ENCODE peak calls at places on chromosomes 11 and 22, in ten cellular contexts. One of them, this sample, is unnamed.

GRCh38 chr22:23856721-23857605 is 712 bp upstream of the SLC2A11 start:
- DNase-seq in HepG2: peak; percentile 54
- DNase-seq in GM12878: no peak
- DNase-seq in A549: peak; percentile 28
- DNase-seq in H1: no peak
- DNase-seq in SK-N-SH: peak; percentile 63
- DNase-seq in endothelial cell of umbilical vein: peak; percentile 31
- DNase-seq in NB4: no peak
- DNase-seq in WTC11: peak; percentile 71
- DNase-seq in K562: no peak
- DNase-seq in this sample: no peak

GRCh38 chr11:46712874-46713576 is 6.0 kb upstream of the F2 start:
- DNase-seq in K562: no peak
- DNase-seq in A549: no peak
- DNase-seq in SK-N-SH: no peak
- DNase-seq in HepG2: no peak
- DNase-seq in endothelial cell of umbilical vein: no peak
- DNase-seq in GM12878: no peak
- DNase-seq in NB4: no peak
- DNase-seq in WTC11: no peak
- DNase-seq in H1: no peak
- DNase-seq in this sample: no peak

GRCh38 chr22:29477919-29478318 is 2.1 kb upstream of the NEFH start:
- DNase-seq in NB4: no peak
- DNase-seq in SK-N-SH: peak; percentile 53
- DNase-seq in WTC11: no peak
- DNase-seq in H1: no peak
- DNase-seq in A549: no peak
- DNase-seq in K562: peak; percentile 54
- DNase-seq in HepG2: no peak
- DNase-seq in GM12878: no peak
- DNase-seq in endothelial cell of umbilical vein: no peak
- DNase-seq in this sample: no peak

GRCh38 chr22:19957445-19957844 is 15.8 kb upstream of the TXNRD2 start:
- DNase-seq in HepG2: no peak
- DNase-seq in K562: no peak
- DNase-seq in SK-N-SH: peak; percentile 32
- DNase-seq in NB4: no peak
- DNase-seq in H1: no peak
- DNase-seq in GM12878: no peak
- DNase-seq in A549: no peak
- DNase-seq in WTC11: no peak
- DNase-seq in endothelial cell of umbilical vein: no peak
- DNase-seq in this sample: no peak

GRCh38 chr11:61023086-61024035 is 51.9 kb downstream of the CD6 start:
- DNase-seq in WTC11: no peak
- DNase-seq in H1: no peak
- DNase-seq in GM12878: no peak
- DNase-seq in endothelial cell of umbilical vein: no peak
- DNase-seq in A549: no peak
- DNase-seq in NB4: no peak
- DNase-seq in SK-N-SH: no peak
- DNase-seq in K562: no peak
- DNase-seq in HepG2: no peak
- DNase-seq in this sample: no peak

GRCh38 chr11:2555891-2556290 is 111.1 kb downstream of the KCNQ1 start:
- DNase-seq in GM12878: no peak
- DNase-seq in H1: no peak
- DNase-seq in WTC11: peak; percentile 5
- DNase-seq in HepG2: no peak
- DNase-seq in NB4: no peak
- DNase-seq in K562: no peak
- DNase-seq in endothelial cell of umbilical vein: no peak
- DNase-seq in A549: no peak
- DNase-seq in SK-N-SH: no peak
- DNase-seq in this sample: no peak

GRCh38 chr11:95378789-95379188 is 147.8 kb upstream of the SESN3 start:
- DNase-seq in K562: no peak
- DNase-seq in NB4: no peak
- DNase-seq in A549: no peak
- DNase-seq in H1: no peak
- DNase-seq in WTC11: no peak
- DNase-seq in SK-N-SH: no peak
- DNase-seq in GM12878: no peak
- DNase-seq in endothelial cell of umbilical vein: no peak
- DNase-seq in HepG2: no peak
- DNase-seq in this sample: no peak

GRCh38 chr22:47205081-47205491 is 442.6 kb downstream of the TBC1D22A start:
- DNase-seq in K562: no peak
- DNase-seq in endothelial cell of umbilical vein: no peak
- DNase-seq in SK-N-SH: no peak
- DNase-seq in A549: no peak
- DNase-seq in H1: no peak
- DNase-seq in GM12878: no peak
- DNase-seq in NB4: no peak
- DNase-seq in HepG2: no peak
- DNase-seq in WTC11: no peak
- DNase-seq in this sample: no peak

GRCh38 chr22:30861688-30862552 is 106.7 kb downstream of the MORC2 start:
- DNase-seq in SK-N-SH: peak; percentile 25
- DNase-seq in endothelial cell of umbilical vein: no peak
- DNase-seq in WTC11: no peak
- DNase-seq in HepG2: no peak
- DNase-seq in K562: no peak
- DNase-seq in GM12878: no peak
- DNase-seq in H1: no peak
- DNase-seq in A549: no peak
- DNase-seq in NB4: no peak
- DNase-seq in this sample: no peak

GRCh38 chr11:1746516-1746931 is 3.9 kb downstream of the IFITM10 start:
- DNase-seq in endothelial cell of umbilical vein: no peak
- DNase-seq in NB4: no peak
- DNase-seq in A549: no peak
- DNase-seq in GM12878: no peak
- DNase-seq in H1: no peak
- DNase-seq in WTC11: no peak
- DNase-seq in K562: no peak
- DNase-seq in SK-N-SH: peak; percentile 56
- DNase-seq in HepG2: no peak
- DNase-seq in this sample: no peak

GRCh38 chr11:82811369-82811768 is 77.7 kb upstream of the FAM181B start:
- DNase-seq in H1: no peak
- DNase-seq in NB4: no peak
- DNase-seq in A549: no peak
- DNase-seq in HepG2: no peak
- DNase-seq in K562: no peak
- DNase-seq in WTC11: no peak
- DNase-seq in endothelial cell of umbilical vein: no peak
- DNase-seq in GM12878: no peak
- DNase-seq in SK-N-SH: no peak
- DNase-seq in this sample: no peak

GRCh38 chr22:49161002-49161850 is 666.4 kb downstream of the BRD1 start:
- DNase-seq in WTC11: no peak
- DNase-seq in K562: no peak
- DNase-seq in SK-N-SH: no peak
- DNase-seq in GM12878: no peak
- DNase-seq in endothelial cell of umbilical vein: no peak
- DNase-seq in A549: no peak
- DNase-seq in HepG2: no peak
- DNase-seq in H1: no peak
- DNase-seq in NB4: no peak
- DNase-seq in this sample: no peak

GRCh38 chr11:108620958-108621772 is 27.6 kb upstream of the EXPH5 start:
- DNase-seq in H1: no peak
- DNase-seq in K562: no peak
- DNase-seq in NB4: no peak
- DNase-seq in A549: no peak
- DNase-seq in GM12878: peak; percentile 86
- DNase-seq in endothelial cell of umbilical vein: no peak
- DNase-seq in HepG2: no peak
- DNase-seq in SK-N-SH: no peak
- DNase-seq in WTC11: no peak
- DNase-seq in this sample: no peak

GRCh38 chr11:105701098-105701497 is 91.2 kb downstream of the GRIA4 start:
- DNase-seq in K562: no peak
- DNase-seq in H1: no peak
- DNase-seq in NB4: no peak
- DNase-seq in WTC11: no peak
- DNase-seq in HepG2: no peak
- DNase-seq in GM12878: no peak
- DNase-seq in endothelial cell of umbilical vein: no peak
- DNase-seq in SK-N-SH: no peak
- DNase-seq in A549: no peak
- DNase-seq in this sample: no peak

GRCh38 chr22:30246962-30247376 is 410 bp upstream of the LIF start:
- DNase-seq in A549: no peak
- DNase-seq in WTC11: no peak
- DNase-seq in NB4: no peak
- DNase-seq in K562: no peak
- DNase-seq in HepG2: no peak
- DNase-seq in H1: no peak
- DNase-seq in GM12878: no peak
- DNase-seq in endothelial cell of umbilical vein: no peak
- DNase-seq in SK-N-SH: peak; percentile 53
- DNase-seq in this sample: no peak

GRCh38 chr11:15969701-15970329 is 386.5 kb downstream of the SOX6 start:
- DNase-seq in HepG2: no peak
- DNase-seq in NB4: no peak
- DNase-seq in GM12878: peak; percentile 35
- DNase-seq in SK-N-SH: no peak
- DNase-seq in A549: no peak
- DNase-seq in H1: no peak
- DNase-seq in endothelial cell of umbilical vein: no peak
- DNase-seq in WTC11: no peak
- DNase-seq in K562: no peak
- DNase-seq in this sample: no peak

GRCh38 chr11:15967166-15967565 is 389.2 kb downstream of the SOX6 start:
- DNase-seq in SK-N-SH: no peak
- DNase-seq in WTC11: no peak
- DNase-seq in K562: peak; percentile 47
- DNase-seq in HepG2: no peak
- DNase-seq in GM12878: no peak
- DNase-seq in A549: peak; percentile 13
- DNase-seq in NB4: no peak
- DNase-seq in endothelial cell of umbilical vein: peak; percentile 15
- DNase-seq in H1: no peak
- DNase-seq in this sample: no peak

GRCh38 chr11:15969281-15969680 is 387.1 kb downstream of the SOX6 start:
- DNase-seq in GM12878: peak; percentile 32
- DNase-seq in endothelial cell of umbilical vein: peak; percentile 85
- DNase-seq in HepG2: peak; percentile 43
- DNase-seq in K562: peak; percentile 92
- DNase-seq in NB4: peak; percentile 78
- DNase-seq in H1: no peak
- DNase-seq in A549: peak; percentile 35
- DNase-seq in SK-N-SH: no peak
- DNase-seq in WTC11: no peak
- DNase-seq in this sample: no peak

GRCh38 chr11:15968461-15969130 is 387.8 kb downstream of the SOX6 start:
- DNase-seq in NB4: no peak
- DNase-seq in WTC11: no peak
- DNase-seq in K562: peak; percentile 54
- DNase-seq in GM12878: no peak
- DNase-seq in H1: no peak
- DNase-seq in endothelial cell of umbilical vein: no peak
- DNase-seq in SK-N-SH: no peak
- DNase-seq in HepG2: no peak
- DNase-seq in A549: no peak
- DNase-seq in this sample: no peak

GRCh38 chr11:15967966-15968365 is 388.4 kb downstream of the SOX6 start:
- DNase-seq in WTC11: no peak
- DNase-seq in H1: no peak
- DNase-seq in endothelial cell of umbilical vein: peak; percentile 77
- DNase-seq in SK-N-SH: no peak
- DNase-seq in A549: no peak
- DNase-seq in NB4: peak; percentile 15
- DNase-seq in GM12878: no peak
- DNase-seq in HepG2: no peak
- DNase-seq in K562: no peak
- DNase-seq in this sample: no peak
- TF ChIP-seq MAX in WTC11: no peak
- TF ChIP-seq MAX in H1: no peak
- TF ChIP-seq MAX in endothelial cell of umbilical vein: no peak
- TF ChIP-seq MAX in SK-N-SH: no peak
- TF ChIP-seq MAX in A549: no peak
- TF ChIP-seq MAX in NB4: no peak
- TF ChIP-seq MAX in GM12878: no peak
- TF ChIP-seq MAX in HepG2: no peak
- TF ChIP-seq MAX in K562: no peak
- TF ChIP-seq MAX in this sample: no peak

GRCh38 chr11:104134760-104135159 is 29.2 kb downstream of the PDGFD start:
- DNase-seq in endothelial cell of umbilical vein: peak; percentile 50
- DNase-seq in H1: no peak
- DNase-seq in A549: peak; percentile 3
- DNase-seq in GM12878: no peak
- DNase-seq in NB4: no peak
- DNase-seq in K562: no peak
- DNase-seq in SK-N-SH: no peak
- DNase-seq in WTC11: no peak
- DNase-seq in HepG2: no peak
- DNase-seq in this sample: no peak
- TF ChIP-seq MAX in endothelial cell of umbilical vein: no peak
- TF ChIP-seq MAX in H1: no peak
- TF ChIP-seq MAX in A549: no peak
- TF ChIP-seq MAX in GM12878: no peak
- TF ChIP-seq MAX in NB4: no peak
- TF ChIP-seq MAX in K562: no peak
- TF ChIP-seq MAX in SK-N-SH: no peak
- TF ChIP-seq MAX in WTC11: no peak
- TF ChIP-seq MAX in HepG2: no peak
- TF ChIP-seq MAX in this sample: no peak

GRCh38 chr22:43862074-43862881 is at the start of gene SULT4A1:
- DNase-seq in A549: no peak
- DNase-seq in WTC11: peak; percentile 47
- DNase-seq in GM12878: no peak
- DNase-seq in H1: no peak
- DNase-seq in HepG2: no peak
- DNase-seq in SK-N-SH: peak; percentile 92
- DNase-seq in K562: peak; percentile 17
- DNase-seq in NB4: no peak
- DNase-seq in endothelial cell of umbilical vein: no peak
- DNase-seq in this sample: peak; percentile 19
- TF ChIP-seq MAX in A549: no peak
- TF ChIP-seq MAX in WTC11: peak; percentile 41
- TF ChIP-seq MAX in GM12878: no peak
- TF ChIP-seq MAX in H1: peak; percentile 91
- TF ChIP-seq MAX in HepG2: no peak
- TF ChIP-seq MAX in SK-N-SH: peak; percentile 40
- TF ChIP-seq MAX in K562: no peak
- TF ChIP-seq MAX in NB4: no peak
- TF ChIP-seq MAX in endothelial cell of umbilical vein: no peak
- TF ChIP-seq MAX in this sample: peak; percentile 33

DNA sequence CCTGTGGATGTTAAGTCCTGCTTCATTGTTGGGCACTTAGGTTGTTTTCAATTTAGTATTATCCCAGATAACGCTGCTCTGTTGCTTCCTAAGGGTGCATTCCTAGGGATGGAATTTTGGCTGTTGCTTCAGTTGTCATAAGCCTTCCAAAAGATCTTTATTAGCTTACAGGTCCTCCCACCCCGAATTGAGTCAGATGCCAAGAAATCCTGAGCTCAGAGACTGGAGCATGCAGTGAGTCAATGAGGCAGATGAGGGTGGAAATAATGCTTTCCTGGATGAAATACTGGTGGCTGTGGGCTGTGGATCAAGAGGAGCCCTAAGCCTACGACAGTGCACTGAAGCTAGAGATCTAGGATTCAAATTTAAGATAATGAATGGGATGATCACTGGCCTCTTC is 10.7 kb upstream of the IL18BP start:
- DNase-seq in WTC11: no peak
- DNase-seq in NB4: no peak
- DNase-seq in HepG2: no peak
- DNase-seq in endothelial cell of umbilical vein: no peak
- DNase-seq in GM12878: no peak
- DNase-seq in K562: no peak
- DNase-seq in A549: no peak
- DNase-seq in H1: no peak
- DNase-seq in SK-N-SH: no peak
- DNase-seq in this sample: no peak
- TF ChIP-seq MAX in WTC11: no peak
- TF ChIP-seq MAX in NB4: no peak
- TF ChIP-seq MAX in HepG2: no peak
- TF ChIP-seq MAX in endothelial cell of umbilical vein: no peak
- TF ChIP-seq MAX in GM12878: no peak
- TF ChIP-seq MAX in K562: no peak
- TF ChIP-seq MAX in A549: no peak
- TF ChIP-seq MAX in H1: no peak
- TF ChIP-seq MAX in SK-N-SH: no peak
- TF ChIP-seq MAX in this sample: no peak